ENCODE peak calls at places on chromosomes 3 and 15, in five cellular contexts. O, B, S, Q and Y are unnamed samples.

GRCh38 chr3:5347486-5347885 is 160.0 kb downstream of the EDEM1 start:
- DNase-seq in O (no peak), B (no peak), S (peak; percentile 74), Q (no peak), Y (no peak)

GRCh38 chr3:10518506-10519150 is 13.2 kb upstream of the ATP2B2 start:
- DNase-seq in O (peak; percentile 17), B (no peak), S (no peak), Q (no peak), Y (no peak)

GRCh38 chr3:852033-852432 is 240.8 kb upstream of the CNTN6 start:
- DNase-seq in O (no peak), B (no peak), S (no peak), Q (no peak), Y (no peak)

GRCh38 chr15:88447206-88447605 is 20.0 kb downstream of the MRPL46 start:
- DNase-seq in O (no peak), B (no peak), S (no peak), Q (no peak), Y (no peak)

GRCh38 chr3:44478055-44478468 is 592 bp upstream of the ZNF445 start:
- DNase-seq in O (no peak), B (no peak), S (no peak), Q (no peak), Y (no peak)

GRCh38 chr3:57130426-57131209 is 34.5 kb downstream of the IL17RD start:
- DNase-seq in O (no peak), B (no peak), S (peak; percentile 5), Q (peak; percentile 55), Y (peak; percentile 96)

GRCh38 chr3:149342413-149343340 is 9.2 kb upstream of the TM4SF18 start:
- DNase-seq in O (peak; percentile 54), B (no peak), S (no peak), Q (no peak), Y (no peak)

GRCh38 chr3:188284455-188285212 is 130.7 kb downstream of the LPP start:
- DNase-seq in O (no peak), B (no peak), S (no peak), Q (no peak), Y (no peak)